ENCODE peak calls at places on chromosomes 3 and 15, in six cellular contexts. K, O, I, F, J and T are unnamed samples.

GRCh38 chr15:25061808-25062550 is 107.2 kb downstream of the SNRPN start:
- DNase-seq in K (no peak), O (no peak), I (no peak), F (no peak), J (no peak), T (peak)

GRCh38 chr15:66124626-66125025 is 128.9 kb downstream of the MEGF11 start:
- DNase-seq in K (no peak), O (no peak), I (peak), F (no peak), J (no peak), T (no peak)

GRCh38 chr3:195907730-195908438 is 467 bp downstream of the TNK2 start:
- DNase-seq in K (peak), O (no peak), I (peak), F (no peak), J (no peak), T (peak)

GRCh38 chr3:4063916-4064592 is 239.1 kb upstream of the SETMAR start:
- DNase-seq in K (no peak), O (no peak), I (no peak), F (no peak), J (no peak), T (no peak)

GRCh38 chr15:99121207-99121606 is 16.3 kb downstream of the SYNM start:
- DNase-seq in K (no peak), O (no peak), I (no peak), F (no peak), J (no peak), T (no peak)

GRCh38 chr3:157094751-157095480 is 65.0 kb downstream of the CCNL1 start:
- DNase-seq in K (no peak), O (no peak), I (no peak), F (no peak), J (no peak), T (no peak)

GRCh38 chr3:16219777-16220176 is 45.0 kb downstream of the DPH3 start:
- DNase-seq in K (no peak), O (no peak), I (no peak), F (no peak), J (no peak), T (no peak)

GRCh38 chr15:41483519-41483918 is 10.2 kb upstream of the ITPKA start:
- DNase-seq in K (no peak), O (no peak), I (no peak), F (no peak), J (no peak), T (no peak)

GRCh38 chr3:128326051-128326823 is 140.5 kb downstream of the DNAJB8 start:
- DNase-seq in K (peak), O (no peak), I (no peak), F (no peak), J (no peak), T (no peak)

GRCh38 chr3:170475091-170475705 is 56.5 kb downstream of the CLDN11 start:
- DNase-seq in K (no peak), O (no peak), I (no peak), F (no peak), J (no peak), T (no peak)

GRCh38 chr3:173865900-173866498 is 468.5 kb downstream of the NLGN1 start:
- DNase-seq in K (no peak), O (no peak), I (no peak), F (no peak), J (no peak), T (no peak)

GRCh38 chr15:94306700-94307650 is 75.6 kb downstream of the MCTP2 start:
- DNase-seq in K (no peak), O (no peak), I (no peak), F (no peak), J (no peak), T (no peak)

GRCh38 chr15:55993111-55993803 is at the start of gene NEDD4:
- DNase-seq in K (peak), O (peak), I (peak), F (peak), J (peak), T (peak)

GRCh38 chr3:63333815-63334214 is 55.7 kb downstream of the SYNPR start:
- DNase-seq in K (no peak), O (no peak), I (no peak), F (no peak), J (no peak), T (no peak)

GRCh38 chr3:72641072-72641471 is 207.2 kb downstream of the SHQ1 start:
- DNase-seq in K (no peak), O (no peak), I (no peak), F (no peak), J (no peak), T (no peak)

GRCh38 chr15:89814112-89814742 is 425 bp downstream of the ANPEP start:
- DNase-seq in K (peak), O (no peak), I (no peak), F (no peak), J (no peak), T (no peak)

GRCh38 chr3:176074096-176074495 is 1123.2 kb downstream of the TBL1XR1 start:
- DNase-seq in K (no peak), O (no peak), I (no peak), F (no peak), J (peak), T (no peak)

GRCh38 chr3:8579101-8579500 is 65.5 kb downstream of the SSUH2 start:
- DNase-seq in K (no peak), O (no peak), I (no peak), F (no peak), J (no peak), T (no peak)

GRCh38 chr3:154040283-154040682 is 80.9 kb upstream of the ARHGEF26 start:
- DNase-seq in K (no peak), O (no peak), I (no peak), F (no peak), J (no peak), T (no peak)

GRCh38 chr3:116440196-116440595 is 5.1 kb downstream of the LSAMP start:
- DNase-seq in K (no peak), O (no peak), I (no peak), F (no peak), J (no peak), T (no peak)

GRCh38 chr15:95416576-95416975 is 913.9 kb upstream of the NR2F2 start:
- DNase-seq in K (no peak), O (no peak), I (no peak), F (no peak), J (peak), T (no peak)

GRCh38 chr3:100775669-100776068 is 66.4 kb downstream of the TFG start:
- DNase-seq in K (no peak), O (no peak), I (no peak), F (no peak), J (no peak), T (no peak)

GRCh38 chr3:58521917-58522680 is 14.9 kb downstream of the ACOX2 start:
- DNase-seq in K (no peak), O (peak), I (no peak), F (peak), J (no peak), T (peak)